ENCODE peak calls at places on chromosome 16, in seven cellular contexts. One of them, this sample, is unnamed.

GRCh38 chr16:50102046-50102756 is 36.4 kb downstream of the HEATR3 start:
- DNase-seq in CD8-positive, alpha-beta T cell: no peak
- DNase-seq in AG09319: no peak
- DNase-seq in HFFc6: peak
- DNase-seq in suprapubic skin: no peak
- DNase-seq in endothelial cell: no peak
- DNase-seq in cardiac muscle cell: no peak
- DNase-seq in this sample: no peak

GRCh38 chr16:67034478-67034877 is 5.5 kb downstream of the CBFB start:
- DNase-seq in suprapubic skin: no peak
- DNase-seq in HFFc6: no peak
- DNase-seq in endothelial cell: no peak
- DNase-seq in cardiac muscle cell: no peak
- DNase-seq in AG09319: no peak
- DNase-seq in CD8-positive, alpha-beta T cell: no peak
- DNase-seq in this sample: no peak

GRCh38 chr16:64964126-64964540 is 157.7 kb downstream of the CDH11 start:
- DNase-seq in AG09319: no peak
- DNase-seq in HFFc6: peak
- DNase-seq in cardiac muscle cell: no peak
- DNase-seq in suprapubic skin: no peak
- DNase-seq in endothelial cell: no peak
- DNase-seq in CD8-positive, alpha-beta T cell: no peak
- DNase-seq in this sample: no peak

GRCh38 chr16:56289412-56289811 is 98.1 kb downstream of the GNAO1 start:
- DNase-seq in AG09319: no peak
- DNase-seq in endothelial cell: no peak
- DNase-seq in HFFc6: no peak
- DNase-seq in cardiac muscle cell: no peak
- DNase-seq in suprapubic skin: no peak
- DNase-seq in CD8-positive, alpha-beta T cell: no peak
- DNase-seq in this sample: no peak

GRCh38 chr16:27313422-27314160 is at the start of gene IL4R:
- DNase-seq in cardiac muscle cell: peak
- DNase-seq in HFFc6: peak
- DNase-seq in CD8-positive, alpha-beta T cell: peak
- DNase-seq in AG09319: no peak
- DNase-seq in endothelial cell: peak
- DNase-seq in suprapubic skin: peak
- DNase-seq in this sample: peak

GRCh38 chr16:626787-627457 is 3.9 kb upstream of the WFIKKN1 start:
- DNase-seq in cardiac muscle cell: no peak
- DNase-seq in CD8-positive, alpha-beta T cell: no peak
- DNase-seq in endothelial cell: no peak
- DNase-seq in HFFc6: peak
- DNase-seq in suprapubic skin: peak
- DNase-seq in AG09319: peak
- DNase-seq in this sample: peak

GRCh38 chr16:10100829-10101228 is 81.4 kb downstream of the GRIN2A start:
- DNase-seq in suprapubic skin: no peak
- DNase-seq in HFFc6: no peak
- DNase-seq in CD8-positive, alpha-beta T cell: no peak
- DNase-seq in endothelial cell: no peak
- DNase-seq in AG09319: no peak
- DNase-seq in cardiac muscle cell: no peak
- DNase-seq in this sample: no peak

GRCh38 chr16:500699-501098 is 26.8 kb upstream of the CAPN15 start:
- DNase-seq in CD8-positive, alpha-beta T cell: no peak
- DNase-seq in HFFc6: no peak
- DNase-seq in endothelial cell: no peak
- DNase-seq in AG09319: no peak
- DNase-seq in cardiac muscle cell: peak
- DNase-seq in suprapubic skin: no peak
- DNase-seq in this sample: no peak

GRCh38 chr16:12141556-12141955 is 165.0 kb downstream of the SNX29 start:
- DNase-seq in endothelial cell: no peak
- DNase-seq in CD8-positive, alpha-beta T cell: no peak
- DNase-seq in HFFc6: no peak
- DNase-seq in cardiac muscle cell: no peak
- DNase-seq in suprapubic skin: no peak
- DNase-seq in AG09319: no peak
- DNase-seq in this sample: no peak

GRCh38 chr16:285146-286055 is 2.4 kb downstream of the PDIA2 start:
- DNase-seq in CD8-positive, alpha-beta T cell: no peak
- DNase-seq in AG09319: no peak
- DNase-seq in suprapubic skin: no peak
- DNase-seq in HFFc6: no peak
- DNase-seq in cardiac muscle cell: no peak
- DNase-seq in endothelial cell: no peak
- DNase-seq in this sample: no peak

GRCh38 chr16:75341934-75342811 is 90.7 kb upstream of the BCAR1 start:
- DNase-seq in cardiac muscle cell: no peak
- DNase-seq in HFFc6: peak
- DNase-seq in AG09319: no peak
- DNase-seq in endothelial cell: no peak
- DNase-seq in CD8-positive, alpha-beta T cell: no peak
- DNase-seq in suprapubic skin: no peak
- DNase-seq in this sample: no peak

GRCh38 chr16:46638947-46639925 is 18.1 kb upstream of the SHCBP1 start:
- DNase-seq in CD8-positive, alpha-beta T cell: no peak
- DNase-seq in HFFc6: peak
- DNase-seq in cardiac muscle cell: no peak
- DNase-seq in suprapubic skin: no peak
- DNase-seq in endothelial cell: no peak
- DNase-seq in AG09319: no peak
- DNase-seq in this sample: no peak

GRCh38 chr16:2816751-2817495 is at the start of gene PRSS21:
- DNase-seq in endothelial cell: no peak
- DNase-seq in suprapubic skin: peak
- DNase-seq in CD8-positive, alpha-beta T cell: peak
- DNase-seq in HFFc6: no peak
- DNase-seq in cardiac muscle cell: no peak
- DNase-seq in AG09319: no peak
- DNase-seq in this sample: no peak
- TF ChIP-seq CTCF in endothelial cell: peak
- TF ChIP-seq CTCF in suprapubic skin: no peak
- TF ChIP-seq CTCF in CD8-positive, alpha-beta T cell: no peak
- TF ChIP-seq CTCF in HFFc6: peak
- TF ChIP-seq CTCF in cardiac muscle cell: no peak
- TF ChIP-seq CTCF in AG09319: peak
- TF ChIP-seq CTCF in this sample: no peak

GRCh38 chr16:88924834-88925539 is 52.0 kb downstream of the CBFA2T3 start:
- DNase-seq in AG09319: peak
- DNase-seq in endothelial cell: peak
- DNase-seq in HFFc6: peak
- DNase-seq in CD8-positive, alpha-beta T cell: no peak
- DNase-seq in cardiac muscle cell: peak
- DNase-seq in suprapubic skin: no peak
- DNase-seq in this sample: no peak
- TF ChIP-seq CTCF in AG09319: peak
- TF ChIP-seq CTCF in endothelial cell: no peak
- TF ChIP-seq CTCF in HFFc6: peak
- TF ChIP-seq CTCF in CD8-positive, alpha-beta T cell: no peak
- TF ChIP-seq CTCF in cardiac muscle cell: peak
- TF ChIP-seq CTCF in suprapubic skin: peak
- TF ChIP-seq CTCF in this sample: no peak

GRCh38 chr16:2603165-2604015 is 65.6 kb downstream of the PDPK1 start:
- DNase-seq in HFFc6: peak
- DNase-seq in CD8-positive, alpha-beta T cell: peak
- DNase-seq in suprapubic skin: peak
- DNase-seq in endothelial cell: peak
- DNase-seq in AG09319: peak
- DNase-seq in cardiac muscle cell: peak
- DNase-seq in this sample: peak
- TF ChIP-seq CTCF in HFFc6: peak
- TF ChIP-seq CTCF in CD8-positive, alpha-beta T cell: no peak
- TF ChIP-seq CTCF in suprapubic skin: no peak
- TF ChIP-seq CTCF in endothelial cell: no peak
- TF ChIP-seq CTCF in AG09319: no peak
- TF ChIP-seq CTCF in cardiac muscle cell: no peak
- TF ChIP-seq CTCF in this sample: no peak

GRCh38 chr16:20301840-20302239 is 25.5 kb downstream of the GP2 start:
- DNase-seq in endothelial cell: no peak
- DNase-seq in HFFc6: no peak
- DNase-seq in cardiac muscle cell: peak
- DNase-seq in suprapubic skin: no peak
- DNase-seq in AG09319: no peak
- DNase-seq in CD8-positive, alpha-beta T cell: no peak
- DNase-seq in this sample: no peak

GRCh38 chr16:20298452-20298851 is 28.9 kb downstream of the GP2 start:
- DNase-seq in CD8-positive, alpha-beta T cell: no peak
- DNase-seq in endothelial cell: no peak
- DNase-seq in HFFc6: no peak
- DNase-seq in suprapubic skin: no peak
- DNase-seq in cardiac muscle cell: no peak
- DNase-seq in AG09319: no peak
- DNase-seq in this sample: no peak

GRCh38 chr16:20302389-20302788 is 24.9 kb downstream of the GP2 start:
- DNase-seq in suprapubic skin: no peak
- DNase-seq in AG09319: no peak
- DNase-seq in cardiac muscle cell: no peak
- DNase-seq in endothelial cell: no peak
- DNase-seq in HFFc6: no peak
- DNase-seq in CD8-positive, alpha-beta T cell: no peak
- DNase-seq in this sample: no peak

GRCh38 chr16:20303012-20303411 is 24.3 kb downstream of the GP2 start:
- DNase-seq in CD8-positive, alpha-beta T cell: no peak
- DNase-seq in AG09319: no peak
- DNase-seq in HFFc6: no peak
- DNase-seq in cardiac muscle cell: no peak
- DNase-seq in endothelial cell: no peak
- DNase-seq in suprapubic skin: no peak
- DNase-seq in this sample: no peak

DNA sequence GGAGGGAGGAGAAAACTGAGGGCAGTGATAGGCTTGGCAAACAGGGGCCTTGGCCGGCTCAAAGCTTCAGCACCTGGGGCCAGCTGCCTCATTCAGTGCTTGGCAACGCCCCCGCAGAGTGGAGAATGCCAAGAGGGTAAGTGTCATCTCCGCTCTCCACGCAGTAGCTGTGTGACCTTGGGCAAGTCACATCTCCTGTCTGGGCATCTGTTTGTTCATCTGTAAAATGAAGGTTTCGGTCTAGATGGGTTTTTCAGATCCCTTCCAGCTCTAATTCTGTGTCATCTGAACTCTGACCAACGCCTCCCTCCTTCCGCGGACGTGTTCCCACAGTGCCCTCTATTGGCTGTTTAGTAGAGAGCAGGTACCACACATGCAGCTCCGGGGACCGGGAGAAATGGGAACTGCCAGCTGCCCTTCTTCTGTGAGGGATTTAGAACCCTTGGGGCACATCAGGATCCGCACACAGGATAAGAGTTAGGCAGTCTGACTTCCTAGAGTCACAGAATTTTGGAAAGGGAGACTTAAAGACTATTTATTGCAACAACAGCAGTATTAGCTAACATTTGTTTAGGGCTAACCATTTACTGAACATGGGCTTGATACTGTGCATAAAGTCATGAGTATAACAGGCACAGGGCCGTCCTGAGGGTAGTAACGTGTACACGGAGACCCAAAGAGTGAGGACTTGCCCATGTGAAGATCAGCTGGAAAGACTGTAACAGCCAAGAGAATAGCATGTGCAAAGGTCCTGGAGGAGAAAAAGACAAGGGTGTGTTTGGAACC is 26.8 kb downstream of the GP2 start:
- DNase-seq in suprapubic skin: no peak
- DNase-seq in AG09319: peak
- DNase-seq in cardiac muscle cell: peak
- DNase-seq in CD8-positive, alpha-beta T cell: no peak
- DNase-seq in endothelial cell: peak
- DNase-seq in HFFc6: peak
- DNase-seq in this sample: no peak
- TF ChIP-seq CTCF in suprapubic skin: peak
- TF ChIP-seq CTCF in AG09319: peak
- TF ChIP-seq CTCF in cardiac muscle cell: peak
- TF ChIP-seq CTCF in CD8-positive, alpha-beta T cell: no peak
- TF ChIP-seq CTCF in endothelial cell: peak
- TF ChIP-seq CTCF in HFFc6: peak
- TF ChIP-seq CTCF in this sample: no peak

DNA sequence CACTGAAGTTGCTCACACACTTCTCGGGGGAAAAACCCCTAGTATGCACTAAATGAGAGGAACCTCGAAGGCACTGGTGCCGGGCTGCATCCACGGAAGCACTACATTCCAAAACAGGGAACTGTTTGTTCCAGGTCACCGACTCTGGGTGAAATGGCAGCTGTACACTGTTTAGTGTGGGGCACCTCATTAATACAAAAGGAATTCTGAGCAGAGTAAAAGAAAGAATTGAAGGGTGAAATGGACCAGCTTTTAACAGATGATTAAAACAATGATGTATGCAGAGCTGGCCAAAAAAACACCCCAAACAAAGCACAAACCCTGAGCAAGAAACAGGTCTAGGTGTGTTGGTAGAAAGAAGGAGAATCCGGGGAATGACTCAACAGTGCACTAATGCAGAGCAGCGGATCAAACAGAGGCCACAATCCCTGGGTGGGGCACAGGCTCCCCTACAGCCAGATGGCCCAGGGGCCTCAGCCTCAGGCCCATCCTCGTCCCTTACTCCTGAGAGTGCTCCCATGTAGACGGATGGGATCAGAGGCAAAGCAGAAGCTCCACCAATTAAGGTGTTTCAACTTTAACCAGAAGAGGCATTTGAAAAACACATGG is 161.5 kb downstream of the ZFHX3 start:
- DNase-seq in endothelial cell: no peak
- DNase-seq in HFFc6: no peak
- DNase-seq in CD8-positive, alpha-beta T cell: no peak
- DNase-seq in AG09319: no peak
- DNase-seq in cardiac muscle cell: no peak
- DNase-seq in suprapubic skin: no peak
- DNase-seq in this sample: no peak
- TF ChIP-seq CTCF in endothelial cell: no peak
- TF ChIP-seq CTCF in HFFc6: no peak
- TF ChIP-seq CTCF in CD8-positive, alpha-beta T cell: no peak
- TF ChIP-seq CTCF in AG09319: no peak
- TF ChIP-seq CTCF in cardiac muscle cell: no peak
- TF ChIP-seq CTCF in suprapubic skin: no peak
- TF ChIP-seq CTCF in this sample: no peak